ENCODE peak calls at places on chromosome 21, in seven cellular contexts. N, G, Z, Q, D, X and O are unnamed samples.

GRCh38 chr21:27681841-27682240 is 715.0 kb upstream of the ADAMTS5 start:
- DNase-seq in N (no peak), G (no peak), Z (no peak), Q (no peak), D (no peak), X (no peak), O (no peak)

GRCh38 chr21:37198989-37199924 is 67.9 kb downstream of the VPS26C start:
- DNase-seq in N (no peak), G (no peak), Z (no peak), Q (no peak), D (peak; percentile 41), X (no peak), O (no peak)

GRCh38 chr21:30518876-30519275 is 16.9 kb upstream of the KRTAP19-5 start:
- DNase-seq in N (no peak), G (no peak), Z (no peak), Q (no peak), D (peak; percentile 1), X (no peak), O (no peak)

GRCh38 chr21:29196021-29196663 is 65.7 kb downstream of the MAP3K7CL start:
- DNase-seq in N (no peak), G (no peak), Z (peak; percentile 33), Q (peak; percentile 82), D (peak; percentile 92), X (no peak), O (no peak)

GRCh38 chr21:28410264-28410663 is 582.4 kb downstream of the LTN1 start:
- DNase-seq in N (no peak), G (no peak), Z (no peak), Q (no peak), D (no peak), X (no peak), O (no peak)

GRCh38 chr21:29175408-29176147 is 45.1 kb downstream of the MAP3K7CL start:
- DNase-seq in N (no peak), G (no peak), Z (no peak), Q (no peak), D (no peak), X (no peak), O (no peak)

GRCh38 chr21:38388684-38389676 is 109.3 kb downstream of the ERG start:
- DNase-seq in N (no peak), G (no peak), Z (no peak), Q (no peak), D (no peak), X (no peak), O (no peak)

GRCh38 chr21:37461494-37461893 is 94.9 kb downstream of the DYRK1A start:
- DNase-seq in N (no peak), G (no peak), Z (no peak), Q (no peak), D (no peak), X (no peak), O (no peak)

GRCh38 chr21:43921979-43922945 is 57.2 kb downstream of the AGPAT3 start:
- DNase-seq in N (peak; percentile 68), G (no peak), Z (no peak), Q (no peak), D (no peak), X (no peak), O (peak; percentile 40)

GRCh38 chr21:29091032-29091431 is 17.6 kb upstream of the CCT8 start:
- DNase-seq in N (no peak), G (no peak), Z (no peak), Q (no peak), D (peak; percentile 83), X (no peak), O (no peak)

GRCh38 chr21:31182231-31183129 is 144.2 kb upstream of the KRTAP19-8 start:
- DNase-seq in N (no peak), G (no peak), Z (no peak), Q (no peak), D (no peak), X (no peak), O (no peak)

GRCh38 chr21:36627242-36627641 is 71.7 kb upstream of the SIM2 start:
- DNase-seq in N (no peak), G (no peak), Z (no peak), Q (no peak), D (peak; percentile 44), X (no peak), O (no peak)

DNA sequence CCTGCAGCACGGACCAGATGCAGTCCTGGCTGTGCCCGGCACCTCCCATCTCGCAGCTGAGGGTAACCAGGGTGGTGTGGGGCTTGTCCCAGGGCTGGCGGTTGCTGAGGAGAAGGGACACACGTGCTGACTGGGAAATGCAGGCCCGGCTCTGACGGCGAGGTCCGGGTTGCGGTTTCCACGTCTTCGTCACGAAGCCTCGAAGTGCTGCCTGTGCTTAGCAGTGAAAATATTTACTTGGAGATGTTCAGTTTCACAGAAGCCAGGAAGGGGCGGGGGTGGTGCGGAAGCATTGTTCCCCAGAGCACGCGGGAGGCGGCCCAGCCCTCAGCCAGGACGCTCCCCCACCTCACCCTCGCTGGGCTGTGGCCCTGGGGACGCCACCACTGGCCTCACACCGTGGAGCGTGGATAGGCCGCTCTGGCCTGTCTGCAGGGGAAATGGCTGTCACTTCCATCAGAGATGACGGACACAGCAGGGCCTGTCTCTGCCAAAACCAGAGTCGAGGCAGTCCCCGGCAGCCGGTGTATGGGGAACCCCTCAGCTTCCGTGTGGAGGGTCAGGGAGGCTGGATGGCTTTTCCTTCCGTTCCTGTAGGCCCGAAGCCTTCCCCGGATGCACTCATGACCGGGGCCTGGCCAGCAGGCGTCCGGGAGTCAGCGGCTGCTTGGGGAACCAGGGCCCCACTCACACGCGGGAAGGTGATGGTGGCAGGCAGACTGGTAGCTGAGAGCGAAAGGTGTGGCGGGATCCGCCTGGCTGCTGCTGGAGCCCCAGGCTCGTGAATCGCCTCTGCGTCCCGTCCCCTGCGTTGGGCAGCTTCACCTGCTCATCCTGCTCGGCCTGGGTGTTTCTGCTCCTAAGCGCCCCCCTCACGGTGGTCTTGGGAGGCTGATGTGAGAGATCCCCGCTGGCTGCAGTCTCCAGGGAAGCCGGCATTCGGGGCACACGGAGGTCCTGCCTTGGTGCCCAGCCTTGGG is 14.7 kb upstream of the POFUT2 start:
- DNase-seq in N (peak; percentile 93), G (peak; percentile 73), Z (no peak), Q (peak; percentile 55), D (no peak), X (peak; percentile 64), O (no peak)
- H3K27ac ChIP-seq in N (peak overlapping the region; percentile 59), G (peak overlapping the region; percentile 87), Z (no peak overlapping the region), Q (no peak overlapping the region), D (no peak overlapping the region), X (peak overlapping the region; percentile 86), O (peak overlapping the region; percentile 70)

GRCh38 chr21:46636181-46636512 is 673 bp downstream of the PRMT2 start:
- DNase-seq in N (no peak), G (no peak), Z (no peak), Q (no peak), D (no peak), X (no peak), O (no peak)
- H3K27ac ChIP-seq in N (no peak overlapping the region), G (peak overlapping the region; percentile 37), Z (no peak overlapping the region), Q (peak overlapping the region; percentile 95), D (peak overlapping the region; percentile 96), X (peak overlapping the region; percentile 99), O (peak overlapping the region; percentile 99)

GRCh38 chr21:32565856-32566465 is 19.4 kb downstream of the TCP10L start:
- DNase-seq in N (no peak), G (no peak), Z (no peak), Q (no peak), D (no peak), X (no peak), O (no peak)
- H3K27ac ChIP-seq in N (no peak overlapping the region), G (no peak overlapping the region), Z (no peak overlapping the region), Q (peak overlapping the region; percentile 71), D (no peak overlapping the region), X (no peak overlapping the region), O (no peak overlapping the region)

GRCh38 chr21:41834252-41834925 is 44.8 kb downstream of the PRDM15 start:
- DNase-seq in N (peak; percentile 53), G (peak; percentile 60), Z (no peak), Q (peak; percentile 24), D (no peak), X (no peak), O (no peak)
- H3K27ac ChIP-seq in N (no peak overlapping the region), G (no peak overlapping the region), Z (peak overlapping the region; percentile 39), Q (no peak overlapping the region), D (peak overlapping the region; percentile 14), X (no peak overlapping the region), O (no peak overlapping the region)

DNA sequence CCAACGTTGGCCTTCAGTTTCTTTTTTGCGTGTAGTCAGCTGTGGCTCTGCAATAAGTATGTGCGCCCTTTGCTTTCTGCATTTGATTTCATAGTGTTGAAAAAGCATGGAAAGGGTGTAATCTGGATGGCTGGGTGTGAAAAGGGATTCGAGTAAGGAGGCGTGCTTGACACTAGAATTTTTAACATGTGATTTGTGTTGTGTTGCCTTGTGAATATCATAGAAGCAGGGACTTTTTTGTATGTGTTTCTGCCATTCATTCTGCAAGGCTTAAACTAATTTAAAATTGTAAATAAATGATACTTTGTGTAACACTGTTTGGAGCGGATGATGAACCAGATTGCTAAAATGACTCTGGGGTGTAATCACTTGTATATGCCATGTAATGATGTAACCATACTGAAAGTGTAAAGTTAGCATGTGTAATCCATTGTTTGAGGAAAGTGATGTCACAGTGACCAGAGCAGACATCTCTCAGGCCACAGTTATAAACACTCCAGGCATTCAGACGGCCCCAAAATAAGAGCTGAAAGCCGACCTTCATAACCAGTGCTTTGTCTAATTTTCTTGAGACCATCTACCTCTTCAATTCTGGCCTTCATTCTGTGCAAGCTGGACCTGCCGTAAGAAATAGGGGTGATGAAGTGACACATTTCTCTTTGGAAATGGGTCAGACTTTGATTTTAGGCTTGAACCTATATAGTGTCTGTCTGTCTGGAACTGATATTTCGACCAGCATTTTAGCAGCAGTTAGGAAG is 616 bp downstream of the SH3BGR start:
- DNase-seq in N (no peak), G (no peak), Z (no peak), Q (no peak), D (no peak), X (no peak), O (no peak)
- H3K27ac ChIP-seq in N (peak overlapping the region; percentile 83), G (no peak overlapping the region), Z (peak overlapping the region; percentile 39), Q (peak overlapping the region; percentile 79), D (no peak overlapping the region), X (peak overlapping the region; percentile 84), O (peak overlapping the region; percentile 97)

DNA sequence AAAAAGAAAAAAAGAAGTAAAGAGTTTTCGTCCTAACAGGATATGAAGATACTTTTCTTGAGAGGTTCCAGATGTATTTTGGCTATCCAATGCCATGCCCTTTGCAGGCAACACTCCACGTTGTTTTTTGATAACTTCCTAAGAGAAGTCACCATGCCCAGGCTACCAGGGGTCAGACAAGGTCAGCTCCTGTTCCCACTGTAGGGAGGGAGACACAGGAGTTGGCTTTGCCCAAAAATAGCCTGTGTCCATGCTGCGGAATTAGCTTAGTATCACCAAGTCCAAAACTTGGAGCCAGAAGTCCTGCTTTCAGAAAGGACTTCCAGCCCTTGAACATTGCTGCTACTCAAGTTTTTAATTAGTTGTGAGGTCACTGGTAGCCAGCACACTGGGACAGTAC is 62.1 kb upstream of the NRIP1 start:
- DNase-seq in N (no peak), G (no peak), Z (no peak), Q (no peak), D (no peak), X (no peak), O (no peak)
- H3K27ac ChIP-seq in N (no peak overlapping the region), G (no peak overlapping the region), Z (no peak overlapping the region), Q (no peak overlapping the region), D (no peak overlapping the region), X (no peak overlapping the region), O (no peak overlapping the region)